ENCODE peak calls at places on chromosomes 4 and X, in seven cellular contexts. One of them, this sample, is unnamed.

GRCh38 chr4:54661156-54661555 is 3.4 kb downstream of the KIT start:
- DNase-seq in NCI-H1105: no peak
- DNase-seq in neural crest cell: no peak
- DNase-seq in left ventricle myocardium inferior: no peak
- DNase-seq in head of caudate nucleus: no peak
- DNase-seq in H54: no peak
- DNase-seq in nephron progenitor cell: no peak
- DNase-seq in this sample: no peak

GRCh38 chr4:182642831-182643230 is 274.4 kb downstream of the DCTD start:
- DNase-seq in left ventricle myocardium inferior: no peak
- DNase-seq in head of caudate nucleus: no peak
- DNase-seq in nephron progenitor cell: no peak
- DNase-seq in H54: no peak
- DNase-seq in neural crest cell: no peak
- DNase-seq in NCI-H1105: no peak
- DNase-seq in this sample: no peak

GRCh38 chr4:2259541-2260267 is 2.2 kb downstream of the MXD4 start:
- DNase-seq in neural crest cell: no peak
- DNase-seq in nephron progenitor cell: no peak
- DNase-seq in head of caudate nucleus: peak
- DNase-seq in NCI-H1105: no peak
- DNase-seq in H54: no peak
- DNase-seq in left ventricle myocardium inferior: peak
- DNase-seq in this sample: no peak

GRCh38 chr4:118033148-118034060 is 882 bp upstream of the NDST3 start:
- DNase-seq in neural crest cell: peak
- DNase-seq in head of caudate nucleus: peak
- DNase-seq in nephron progenitor cell: peak
- DNase-seq in left ventricle myocardium inferior: no peak
- DNase-seq in H54: peak
- DNase-seq in NCI-H1105: peak
- DNase-seq in this sample: peak

GRCh38 chr4:101126044-101126443 is 221.3 kb downstream of the PPP3CA start:
- DNase-seq in head of caudate nucleus: no peak
- DNase-seq in left ventricle myocardium inferior: no peak
- DNase-seq in NCI-H1105: no peak
- DNase-seq in H54: no peak
- DNase-seq in neural crest cell: no peak
- DNase-seq in nephron progenitor cell: no peak
- DNase-seq in this sample: no peak

GRCh38 chrX:129983575-129984131 is 1.2 kb downstream of the BCORL1 start:
- DNase-seq in NCI-H1105: no peak
- DNase-seq in H54: peak
- DNase-seq in left ventricle myocardium inferior: no peak
- DNase-seq in nephron progenitor cell: no peak
- DNase-seq in head of caudate nucleus: no peak
- DNase-seq in neural crest cell: peak
- DNase-seq in this sample: peak

GRCh38 chrX:24169211-24169610 is 19.7 kb downstream of the ZFX start:
- DNase-seq in nephron progenitor cell: no peak
- DNase-seq in head of caudate nucleus: no peak
- DNase-seq in neural crest cell: no peak
- DNase-seq in H54: no peak
- DNase-seq in NCI-H1105: no peak
- DNase-seq in left ventricle myocardium inferior: no peak
- DNase-seq in this sample: no peak

GRCh38 chrX:66162331-66162822 is 1.7 kb upstream of the HEPH start:
- DNase-seq in NCI-H1105: no peak
- DNase-seq in neural crest cell: no peak
- DNase-seq in left ventricle myocardium inferior: no peak
- DNase-seq in nephron progenitor cell: no peak
- DNase-seq in head of caudate nucleus: no peak
- DNase-seq in H54: no peak
- DNase-seq in this sample: no peak

GRCh38 chr4:73998040-73999011 is at the start of gene CXCL5:
- DNase-seq in neural crest cell: peak
- DNase-seq in H54: no peak
- DNase-seq in nephron progenitor cell: peak
- DNase-seq in NCI-H1105: no peak
- DNase-seq in head of caudate nucleus: peak
- DNase-seq in left ventricle myocardium inferior: peak
- DNase-seq in this sample: peak

GRCh38 chr4:106627071-106627470 is 258.5 kb upstream of the GIMD1 start:
- DNase-seq in head of caudate nucleus: no peak
- DNase-seq in neural crest cell: no peak
- DNase-seq in NCI-H1105: no peak
- DNase-seq in nephron progenitor cell: no peak
- DNase-seq in left ventricle myocardium inferior: no peak
- DNase-seq in H54: no peak
- DNase-seq in this sample: no peak

GRCh38 chr4:27836505-27836904 is 975.9 kb downstream of the STIM2 start:
- DNase-seq in nephron progenitor cell: no peak
- DNase-seq in NCI-H1105: no peak
- DNase-seq in H54: no peak
- DNase-seq in neural crest cell: no peak
- DNase-seq in left ventricle myocardium inferior: no peak
- DNase-seq in head of caudate nucleus: no peak
- DNase-seq in this sample: no peak

GRCh38 chr4:54542540-54543041 is 115.2 kb upstream of the KIT start:
- DNase-seq in left ventricle myocardium inferior: no peak
- DNase-seq in neural crest cell: no peak
- DNase-seq in NCI-H1105: no peak
- DNase-seq in H54: no peak
- DNase-seq in nephron progenitor cell: no peak
- DNase-seq in head of caudate nucleus: no peak
- DNase-seq in this sample: no peak

GRCh38 chr4:37757705-37758104 is 68.8 kb upstream of the PGM2 start:
- DNase-seq in neural crest cell: no peak
- DNase-seq in head of caudate nucleus: no peak
- DNase-seq in H54: no peak
- DNase-seq in nephron progenitor cell: no peak
- DNase-seq in NCI-H1105: no peak
- DNase-seq in left ventricle myocardium inferior: no peak
- DNase-seq in this sample: no peak

GRCh38 chrX:112642349-112642748 is 37.4 kb downstream of the LHFPL1 start:
- DNase-seq in NCI-H1105: peak
- DNase-seq in neural crest cell: peak
- DNase-seq in nephron progenitor cell: peak
- DNase-seq in head of caudate nucleus: peak
- DNase-seq in left ventricle myocardium inferior: no peak
- DNase-seq in H54: no peak
- DNase-seq in this sample: peak

GRCh38 chr4:186839122-186840037 is 115.7 kb upstream of the FAT1 start:
- DNase-seq in head of caudate nucleus: no peak
- DNase-seq in nephron progenitor cell: no peak
- DNase-seq in neural crest cell: no peak
- DNase-seq in left ventricle myocardium inferior: no peak
- DNase-seq in NCI-H1105: no peak
- DNase-seq in H54: no peak
- DNase-seq in this sample: no peak

GRCh38 chr4:3157366-3157765 is 82.9 kb downstream of the HTT start:
- DNase-seq in neural crest cell: no peak
- DNase-seq in NCI-H1105: no peak
- DNase-seq in nephron progenitor cell: no peak
- DNase-seq in left ventricle myocardium inferior: no peak
- DNase-seq in head of caudate nucleus: no peak
- DNase-seq in H54: no peak
- DNase-seq in this sample: no peak

GRCh38 chr4:151658959-151659593 is 101.7 kb downstream of the GATB start:
- DNase-seq in nephron progenitor cell: no peak
- DNase-seq in NCI-H1105: no peak
- DNase-seq in H54: no peak
- DNase-seq in neural crest cell: no peak
- DNase-seq in head of caudate nucleus: no peak
- DNase-seq in left ventricle myocardium inferior: no peak
- DNase-seq in this sample: no peak

GRCh38 chr4:145565328-145565727 is 53.9 kb upstream of the MMAA start:
- DNase-seq in nephron progenitor cell: no peak
- DNase-seq in NCI-H1105: no peak
- DNase-seq in head of caudate nucleus: no peak
- DNase-seq in H54: no peak
- DNase-seq in neural crest cell: no peak
- DNase-seq in left ventricle myocardium inferior: no peak
- DNase-seq in this sample: no peak

GRCh38 chr4:139511320-139511719 is 44.7 kb downstream of the SETD7 start:
- DNase-seq in NCI-H1105: no peak
- DNase-seq in neural crest cell: no peak
- DNase-seq in left ventricle myocardium inferior: no peak
- DNase-seq in nephron progenitor cell: no peak
- DNase-seq in head of caudate nucleus: peak
- DNase-seq in H54: no peak
- DNase-seq in this sample: no peak

GRCh38 chr4:81459233-81459632 is 12.5 kb downstream of the RASGEF1B start:
- DNase-seq in left ventricle myocardium inferior: no peak
- DNase-seq in head of caudate nucleus: no peak
- DNase-seq in NCI-H1105: no peak
- DNase-seq in neural crest cell: no peak
- DNase-seq in nephron progenitor cell: no peak
- DNase-seq in H54: no peak
- DNase-seq in this sample: no peak

GRCh38 chr4:74374561-74375327 is 9.8 kb downstream of the EREG start:
- DNase-seq in left ventricle myocardium inferior: no peak
- DNase-seq in neural crest cell: no peak
- DNase-seq in head of caudate nucleus: no peak
- DNase-seq in NCI-H1105: no peak
- DNase-seq in nephron progenitor cell: no peak
- DNase-seq in H54: peak
- DNase-seq in this sample: no peak

GRCh38 chr4:2458546-2459491 is 10.1 kb upstream of the RNF4 start:
- DNase-seq in H54: no peak
- DNase-seq in nephron progenitor cell: no peak
- DNase-seq in NCI-H1105: peak
- DNase-seq in neural crest cell: no peak
- DNase-seq in left ventricle myocardium inferior: no peak
- DNase-seq in head of caudate nucleus: no peak
- DNase-seq in this sample: no peak

GRCh38 chrX:15151267-15152196 is 118.4 kb downstream of the ASB9 start:
- DNase-seq in nephron progenitor cell: no peak
- DNase-seq in H54: no peak
- DNase-seq in left ventricle myocardium inferior: no peak
- DNase-seq in head of caudate nucleus: no peak
- DNase-seq in NCI-H1105: no peak
- DNase-seq in neural crest cell: no peak
- DNase-seq in this sample: no peak

GRCh38 chr4:4871267-4872147 is 12.0 kb downstream of the MSX1 start:
- DNase-seq in head of caudate nucleus: no peak
- DNase-seq in nephron progenitor cell: peak
- DNase-seq in NCI-H1105: no peak
- DNase-seq in H54: no peak
- DNase-seq in neural crest cell: no peak
- DNase-seq in left ventricle myocardium inferior: no peak
- DNase-seq in this sample: no peak

GRCh38 chr4:88320780-88321373 is 36.5 kb upstream of the PPM1K start:
- DNase-seq in neural crest cell: no peak
- DNase-seq in nephron progenitor cell: no peak
- DNase-seq in left ventricle myocardium inferior: peak
- DNase-seq in NCI-H1105: no peak
- DNase-seq in H54: no peak
- DNase-seq in head of caudate nucleus: peak
- DNase-seq in this sample: no peak

GRCh38 chr4:112817933-112818921 is 181.3 kb downstream of the LARP7 start:
- DNase-seq in nephron progenitor cell: peak
- DNase-seq in head of caudate nucleus: peak
- DNase-seq in H54: peak
- DNase-seq in left ventricle myocardium inferior: peak
- DNase-seq in neural crest cell: peak
- DNase-seq in NCI-H1105: no peak
- DNase-seq in this sample: peak

GRCh38 chr4:8577046-8577445 is 3.1 kb upstream of the GPR78 start:
- DNase-seq in left ventricle myocardium inferior: no peak
- DNase-seq in neural crest cell: no peak
- DNase-seq in NCI-H1105: no peak
- DNase-seq in head of caudate nucleus: no peak
- DNase-seq in H54: no peak
- DNase-seq in nephron progenitor cell: no peak
- DNase-seq in this sample: no peak

GRCh38 chrX:24925430-24925829 is 90.3 kb downstream of the ARX start:
- DNase-seq in left ventricle myocardium inferior: no peak
- DNase-seq in head of caudate nucleus: no peak
- DNase-seq in neural crest cell: no peak
- DNase-seq in nephron progenitor cell: no peak
- DNase-seq in NCI-H1105: no peak
- DNase-seq in H54: no peak
- DNase-seq in this sample: no peak

GRCh38 chrX:68332156-68332823 is 101.0 kb downstream of the OPHN1 start:
- DNase-seq in head of caudate nucleus: no peak
- DNase-seq in NCI-H1105: no peak
- DNase-seq in left ventricle myocardium inferior: no peak
- DNase-seq in H54: no peak
- DNase-seq in nephron progenitor cell: no peak
- DNase-seq in neural crest cell: no peak
- DNase-seq in this sample: no peak

GRCh38 chr4:148843625-148844024 is 401.4 kb upstream of the NR3C2 start:
- DNase-seq in neural crest cell: no peak
- DNase-seq in H54: no peak
- DNase-seq in head of caudate nucleus: no peak
- DNase-seq in NCI-H1105: no peak
- DNase-seq in left ventricle myocardium inferior: no peak
- DNase-seq in nephron progenitor cell: no peak
- DNase-seq in this sample: no peak

GRCh38 chrX:132676102-132676501 is 187.3 kb upstream of the MBNL3 start:
- DNase-seq in left ventricle myocardium inferior: no peak
- DNase-seq in neural crest cell: no peak
- DNase-seq in NCI-H1105: no peak
- DNase-seq in H54: no peak
- DNase-seq in head of caudate nucleus: no peak
- DNase-seq in nephron progenitor cell: no peak
- DNase-seq in this sample: no peak